ENCODE peak calls at places on chromosomes 3 and 15, in five cellular contexts. H is HepG2, L is NB4, C is WTC11, K is A549. O is an unnamed sample.

GRCh38 chr3:48560648-48561018 is 2.9 kb downstream of the UCN2 start:
- DNase-seq in H (no peak), L (peak; percentile 75), C (no peak), K (no peak), O (peak; percentile 39)

GRCh38 chr3:171606151-171606751 is 146.0 kb upstream of the TNIK start:
- DNase-seq in H (no peak), L (no peak), C (no peak), K (no peak), O (no peak)

GRCh38 chr3:151404316-151404715 is 19.8 kb upstream of the P2RY12 start:
- DNase-seq in H (no peak), L (peak; percentile 45), C (no peak), K (no peak), O (no peak)

GRCh38 chr3:148158210-148158609 is 539.5 kb upstream of the AGTR1 start:
- DNase-seq in H (no peak), L (no peak), C (no peak), K (peak; percentile 26), O (no peak)

GRCh38 chr15:63981596-63982320 is 64.5 kb downstream of the DAPK2 start:
- DNase-seq in H (no peak), L (no peak), C (no peak), K (no peak), O (no peak)

GRCh38 chr3:114178770-114179368 is at the start of gene DRD3:
- DNase-seq in H (no peak), L (peak; percentile 34), C (peak; percentile 66), K (peak; percentile 7), O (no peak)

GRCh38 chr15:76337047-76337738 is 620 bp downstream of the ISL2 start:
- DNase-seq in H (peak; percentile 39), L (peak; percentile 84), C (no peak), K (peak; percentile 41), O (peak; percentile 67)

GRCh38 chr3:15800327-15800726 is 2.5 kb upstream of the ANKRD28 start:
- DNase-seq in H (no peak), L (no peak), C (no peak), K (no peak), O (no peak)

GRCh38 chr15:26521142-26521541 is 251.7 kb downstream of the GABRB3 start:
- DNase-seq in H (no peak), L (no peak), C (no peak), K (no peak), O (no peak)

GRCh38 chr15:60507596-60508424 is 28.9 kb upstream of the ICE2 start:
- DNase-seq in H (peak; percentile 43), L (peak; percentile 67), C (no peak), K (peak; percentile 75), O (peak; percentile 60)

GRCh38 chr3:194043516-194043915 is 92.4 kb upstream of the HES1 start:
- DNase-seq in H (no peak), L (no peak), C (no peak), K (no peak), O (no peak)

GRCh38 chr3:78988324-78988723 is 779.5 kb downstream of the ROBO1 start:
- DNase-seq in H (peak; percentile 59), L (peak; percentile 1), C (no peak), K (peak; percentile 33), O (peak; percentile 27)

GRCh38 chr15:66004618-66005262 is 135.4 kb downstream of the RAB11A start:
- DNase-seq in H (peak; percentile 12), L (peak; percentile 39), C (peak; percentile 48), K (peak; percentile 26), O (no peak)

GRCh38 chr15:91921188-91921820 is 67.8 kb downstream of the SLCO3A1 start:
- DNase-seq in H (no peak), L (no peak), C (no peak), K (peak; percentile 10), O (no peak)

GRCh38 chr15:31540633-31541032 is 214.0 kb downstream of the KLF13 start:
- DNase-seq in H (peak; percentile 50), L (no peak), C (no peak), K (no peak), O (no peak)

GRCh38 chr3:13016083-13016725 is 57.0 kb downstream of the IQSEC1 start:
- DNase-seq in H (no peak), L (peak; percentile 88), C (no peak), K (no peak), O (no peak)

GRCh38 chr3:179071161-179071568 is 444 bp downstream of the ZMAT3 start:
- DNase-seq in H (peak; percentile 13), L (no peak), C (no peak), K (peak; percentile 23), O (no peak)

GRCh38 chr3:156150434-156151066 is 30.2 kb downstream of the KCNAB1 start:
- DNase-seq in H (peak; percentile 26), L (peak; percentile 57), C (peak; percentile 45), K (peak; percentile 55), O (peak; percentile 40)

GRCh38 chr15:99441871-99442267 is 123.9 kb upstream of the MEF2A start:
- DNase-seq in H (no peak), L (no peak), C (no peak), K (no peak), O (peak; percentile 19)

GRCh38 chr3:135771760-135772159 is 193.8 kb upstream of the PPP2R3A start:
- DNase-seq in H (no peak), L (no peak), C (no peak), K (no peak), O (no peak)

GRCh38 chr3:172087827-172088580 is 48.6 kb downstream of the FNDC3B start:
- DNase-seq in H (no peak), L (no peak), C (no peak), K (no peak), O (no peak)

GRCh38 chr3:152610621-152611020 is 224.3 kb upstream of the P2RY1 start:
- DNase-seq in H (no peak), L (no peak), C (peak; percentile 23), K (no peak), O (no peak)

GRCh38 chr3:60431599-60431958 is 819.7 kb downstream of the FHIT start:
- DNase-seq in H (no peak), L (peak; percentile 11), C (peak; percentile 17), K (peak; percentile 1), O (no peak)

GRCh38 chr15:66006986-66007385 is 137.7 kb downstream of the RAB11A start:
- DNase-seq in H (no peak), L (no peak), C (no peak), K (peak; percentile 90), O (no peak)

GRCh38 chr3:62559831-62560445 is 186.6 kb upstream of the FEZF2 start:
- DNase-seq in H (no peak), L (peak; percentile 10), C (no peak), K (peak; percentile 22), O (peak; percentile 12)

GRCh38 chr3:51381333-51381705 is 3.8 kb upstream of the MANF start:
- DNase-seq in H (no peak), L (no peak), C (no peak), K (no peak), O (no peak)

GRCh38 chr3:112767177-112767576 is 79.5 kb downstream of the CD200R1L start:
- DNase-seq in H (no peak), L (peak; percentile 82), C (no peak), K (no peak), O (no peak)

GRCh38 chr15:60781211-60781713 is 302.3 kb upstream of the ICE2 start:
- DNase-seq in H (no peak), L (no peak), C (no peak), K (no peak), O (no peak)

GRCh38 chr3:43185656-43186375 is 79.9 kb upstream of the POMGNT2 start:
- DNase-seq in H (no peak), L (no peak), C (no peak), K (no peak), O (no peak)

GRCh38 chr3:195248281-195248680 is 22.7 kb downstream of the XXYLT1 start:
- DNase-seq in H (no peak), L (no peak), C (no peak), K (no peak), O (no peak)

GRCh38 chr15:55526559-55527036 is 18.6 kb upstream of the DNAAF4 start:
- DNase-seq in H (peak; percentile 63), L (peak; percentile 72), C (no peak), K (peak; percentile 69), O (peak; percentile 51)

GRCh38 chr3:72445827-72446405 is 402.3 kb downstream of the SHQ1 start:
- DNase-seq in H (no peak), L (peak; percentile 19), C (no peak), K (no peak), O (no peak)

GRCh38 chr15:51681303-51681963 is at the start of gene SCG3:
- DNase-seq in H (peak; percentile 47), L (peak; percentile 88), C (peak; percentile 99), K (peak; percentile 74), O (peak; percentile 80)

GRCh38 chr15:79408041-79408440 is 24.1 kb upstream of the MINAR1 start:
- DNase-seq in H (no peak), L (peak; percentile 33), C (no peak), K (no peak), O (no peak)

GRCh38 chr3:55721716-55722484 is 234.8 kb upstream of the WNT5A start:
- DNase-seq in H (no peak), L (peak; percentile 1), C (peak; percentile 43), K (no peak), O (peak; percentile 45)

GRCh38 chr3:158718490-158719170 is 13.6 kb downstream of the RARRES1 start:
- DNase-seq in H (no peak), L (no peak), C (no peak), K (peak; percentile 85), O (no peak)

GRCh38 chr15:67834593-67835348 is 5.1 kb downstream of the RNU6-1 start:
- DNase-seq in H (no peak), L (no peak), C (peak; percentile 56), K (no peak), O (no peak)

GRCh38 chr15:67835349-67836133 is 4.3 kb downstream of the RNU6-1 start:
- DNase-seq in H (no peak), L (no peak), C (peak; percentile 56), K (no peak), O (no peak)

GRCh38 chr15:67836955-67837354 is 2.9 kb downstream of the RNU6-1 start:
- DNase-seq in H (no peak), L (no peak), C (no peak), K (no peak), O (no peak)

GRCh38 chr15:67836134-67836455 is 3.8 kb downstream of the RNU6-1 start:
- DNase-seq in H (no peak), L (no peak), C (peak; percentile 47), K (no peak), O (no peak)

GRCh38 chr15:67836477-67836876 is 3.4 kb downstream of the RNU6-1 start:
- DNase-seq in H (no peak), L (peak; percentile 51), C (peak; percentile 70), K (peak; percentile 47), O (peak; percentile 76)
- TF ChIP-seq MAX in H (no peak), L (no peak), C (no peak), K (no peak), O (no peak)

GRCh38 chr3:126067959-126068358 is 16.0 kb downstream of the SLC41A3 start:
- DNase-seq in H (no peak), L (no peak), C (no peak), K (no peak), O (peak; percentile 7)
- TF ChIP-seq MAX in H (no peak), L (no peak), C (no peak), K (no peak), O (no peak)

GRCh38 chr15:29242466-29243242 is 27.0 kb downstream of the NSMCE3 start:
- DNase-seq in H (no peak), L (no peak), C (no peak), K (no peak), O (no peak)

GRCh38 chr15:29244544-29244943 is 25.1 kb downstream of the NSMCE3 start:
- DNase-seq in H (no peak), L (no peak), C (no peak), K (no peak), O (no peak)
- TF ChIP-seq MAX in H (no peak), L (no peak), C (no peak), K (no peak), O (no peak)

GRCh38 chr3:77039606-77040553 is at the start of gene ROBO2:
- DNase-seq in H (no peak), L (no peak), C (peak; percentile 80), K (no peak), O (peak; percentile 81)
- TF ChIP-seq MAX in H (no peak), L (no peak), C (no peak), K (no peak), O (no peak)

O was measured in SK-N-SH.